ENCODE peak calls at places on chromosome 2, in six cellular contexts. J is fibroblast of lung, I is posterior cingulate gyrus, Y is astrocyte of the cerebellum, G is ACHN, K is foreskin keratinocyte. Q is an unnamed sample.

GRCh38 chr2:240503848-240504247 is 53.9 kb downstream of the ANKMY1 start:
- DNase-seq in J (no peak), I (no peak), Y (no peak), G (no peak), K (no peak), Q (peak; percentile 6)

GRCh38 chr2:10864888-10865551 is 46.7 kb upstream of the KCNF1 start:
- DNase-seq in J (no peak), I (no peak), Y (no peak), G (no peak), K (no peak), Q (peak; percentile 38)

GRCh38 chr2:121075006-121075545 is 209.9 kb downstream of the TFCP2L1 start:
- DNase-seq in J (peak; percentile 98), I (no peak), Y (peak; percentile 87), G (peak; percentile 95), K (peak; percentile 96), Q (peak; percentile 56)

GRCh38 chr2:238971318-238972145 is 123.6 kb downstream of the TWIST2 start:
- DNase-seq in J (no peak), I (no peak), Y (no peak), G (no peak), K (no peak), Q (no peak)

GRCh38 chr2:222753251-222753824 is 81.9 kb downstream of the MOGAT1 start:
- DNase-seq in J (peak; percentile 75), I (no peak), Y (peak; percentile 81), G (no peak), K (peak; percentile 44), Q (no peak)

GRCh38 chr2:38274286-38275276 is 102.5 kb downstream of the ATL2 start:
- DNase-seq in J (peak; percentile 74), I (no peak), Y (peak; percentile 87), G (peak; percentile 86), K (peak; percentile 63), Q (peak; percentile 22)

GRCh38 chr2:96897491-96898134 is 27.7 kb upstream of the SEMA4C start:
- DNase-seq in J (peak; percentile 54), I (no peak), Y (no peak), G (no peak), K (no peak), Q (no peak)

GRCh38 chr2:201644001-201644400 is 698 bp upstream of the TMEM237 start:
- DNase-seq in J (peak; percentile 63), I (no peak), Y (no peak), G (peak; percentile 16), K (peak; percentile 38), Q (no peak)

GRCh38 chr2:42110287-42110973 is 58.7 kb upstream of the EML4 start:
- DNase-seq in J (peak; percentile 67), I (no peak), Y (no peak), G (no peak), K (no peak), Q (no peak)

GRCh38 chr2:70904371-70905216 is 31.1 kb upstream of the ATP6V1B1 start:
- DNase-seq in J (no peak), I (no peak), Y (no peak), G (no peak), K (no peak), Q (no peak)

Q was measured in activated CD4-positive, alpha-beta memory T cell treated with anti-CD3 and anti-CD28 coated beads for 36 hours.